ENCODE peak calls at places on chromosomes 3 and 15, in nine cellular contexts. M is HCT116; W is stomach; N is testis; Y is CD8-positive, alpha-beta T cell; O is body of pancreas; K is hepatocyte; G is astrocyte; Z is sigmoid colon. J is an unnamed sample. For H3K4me1 and H3K27me3, the result is how much of the 10 kb centered on the place peaks cover.

GRCh38 chr3:59212128-59212764 is 162.4 kb upstream of the CFAP20DC start:
- DNase-seq in O (no peak), Y (no peak), Z (no peak), W (no peak), N (no peak), K (peak), M (peak), G (peak), J (no peak)

GRCh38 chr3:122918576-122919290 is 108.8 kb downstream of the SEMA5B start:
- DNase-seq in K (peak), M (no peak), Z (no peak), G (peak), O (no peak), W (no peak), N (no peak), Y (no peak), J (no peak)

GRCh38 chr3:62527484-62527883 is 154.1 kb upstream of the FEZF2 start:
- DNase-seq in K (no peak), O (no peak), M (no peak), G (peak), Y (no peak), Z (no peak), N (no peak), W (no peak), J (no peak)

GRCh38 chr3:18670755-18671154 is 245.6 kb upstream of the SATB1 start:
- DNase-seq in M (no peak), Z (no peak), Y (no peak), O (no peak), N (no peak), G (no peak), K (no peak), W (no peak), J (no peak)

GRCh38 chr15:100775581-100776185 is 103.9 kb upstream of the ALDH1A3 start:
- DNase-seq in N (no peak), M (no peak), K (no peak), G (no peak), O (no peak), Z (peak), Y (no peak), W (no peak), J (no peak)

GRCh38 chr3:67509471-67510075 is 144.8 kb downstream of the SUCLG2 start:
- DNase-seq in M (no peak), Y (no peak), K (no peak), G (peak), Z (no peak), N (no peak), W (no peak), O (no peak), J (no peak)

GRCh38 chr15:48800811-48801460 is 9.9 kb downstream of the CEP152 start:
- DNase-seq in K (peak), O (no peak), M (no peak), N (no peak), G (no peak), W (no peak), Y (no peak), Z (no peak), J (no peak)

GRCh38 chr3:101780661-101781060 is 1.6 kb downstream of the NXPE3 start:
- DNase-seq in W (no peak), K (peak), M (no peak), O (no peak), G (peak), Y (no peak), N (peak), Z (no peak), J (no peak)

GRCh38 chr15:50828610-50829206 is 63.2 kb upstream of the SPPL2A start:
- DNase-seq in K (peak), Y (no peak), G (peak), N (no peak), O (no peak), W (no peak), Z (no peak), M (peak), J (no peak)

GRCh38 chr3:24069045-24069444 is 124.0 kb downstream of the NR1D2 start:
- DNase-seq in G (no peak), M (no peak), N (no peak), K (peak), Y (no peak), O (no peak), W (no peak), Z (peak), J (no peak)

GRCh38 chr15:57398336-57398735 is 22.0 kb downstream of the CGNL1 start:
- DNase-seq in N (no peak), Z (no peak), Y (no peak), M (no peak), G (no peak), W (no peak), K (no peak), O (no peak), J (no peak)

GRCh38 chr3:165642761-165643432 is 194.3 kb downstream of the BCHE start:
- DNase-seq in O (peak), Y (no peak), N (no peak), K (peak), M (peak), G (peak), W (no peak), Z (peak), J (no peak)

GRCh38 chr3:18870642-18871041 is 277.7 kb upstream of the KCNH8 start:
- DNase-seq in K (no peak), N (no peak), M (no peak), O (no peak), Z (no peak), Y (no peak), G (no peak), W (no peak), J (no peak)

GRCh38 chr3:160331127-160331937 is 67.7 kb downstream of the IFT80 start:
- DNase-seq in M (peak), K (peak), Y (no peak), O (no peak), G (peak), W (no peak), N (no peak), Z (no peak), J (no peak)

DNA sequence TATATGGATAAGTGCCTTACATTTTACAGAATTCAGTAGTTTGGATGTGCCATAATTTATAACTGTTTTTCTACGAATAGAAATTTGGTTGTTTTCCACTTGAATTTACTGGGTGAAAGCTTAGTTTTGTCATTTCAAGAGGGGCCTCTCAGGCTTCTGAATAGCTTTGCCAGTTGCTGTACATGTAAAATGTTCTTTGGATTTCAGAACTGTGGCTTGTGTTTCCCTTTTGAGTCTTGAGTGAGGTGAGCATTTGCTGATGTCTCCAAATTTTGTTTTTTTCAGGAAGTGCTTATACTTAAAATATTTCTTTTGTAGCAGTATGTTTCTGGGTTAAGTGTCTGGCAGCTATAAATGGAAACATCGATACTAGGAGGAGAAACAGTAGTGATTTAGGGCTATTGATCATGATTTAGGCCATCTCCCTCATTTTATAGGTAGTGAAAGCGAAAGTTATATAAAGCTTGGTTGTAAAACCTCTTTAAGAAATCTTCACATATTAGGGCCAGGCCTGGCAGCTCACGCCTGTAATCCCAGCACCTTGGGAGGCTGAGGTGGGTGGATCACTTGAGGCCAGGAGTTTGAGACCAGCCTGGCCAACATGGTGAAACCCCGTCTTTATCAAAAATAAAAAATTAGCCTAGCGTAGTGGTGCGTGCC is 9.2 kb upstream of the TRAK1 start:
- DNase-seq in K (no peak), G (no peak), Z (no peak), Y (no peak), M (no peak), N (no peak), O (no peak), W (no peak), J (no peak)
- H3K4me1 ChIP-seq in K (under half), G (under half), Z (half or more), Y (under half), M (half or more), N (under half), O (under half), W (half or more), J (under half)

DNA sequence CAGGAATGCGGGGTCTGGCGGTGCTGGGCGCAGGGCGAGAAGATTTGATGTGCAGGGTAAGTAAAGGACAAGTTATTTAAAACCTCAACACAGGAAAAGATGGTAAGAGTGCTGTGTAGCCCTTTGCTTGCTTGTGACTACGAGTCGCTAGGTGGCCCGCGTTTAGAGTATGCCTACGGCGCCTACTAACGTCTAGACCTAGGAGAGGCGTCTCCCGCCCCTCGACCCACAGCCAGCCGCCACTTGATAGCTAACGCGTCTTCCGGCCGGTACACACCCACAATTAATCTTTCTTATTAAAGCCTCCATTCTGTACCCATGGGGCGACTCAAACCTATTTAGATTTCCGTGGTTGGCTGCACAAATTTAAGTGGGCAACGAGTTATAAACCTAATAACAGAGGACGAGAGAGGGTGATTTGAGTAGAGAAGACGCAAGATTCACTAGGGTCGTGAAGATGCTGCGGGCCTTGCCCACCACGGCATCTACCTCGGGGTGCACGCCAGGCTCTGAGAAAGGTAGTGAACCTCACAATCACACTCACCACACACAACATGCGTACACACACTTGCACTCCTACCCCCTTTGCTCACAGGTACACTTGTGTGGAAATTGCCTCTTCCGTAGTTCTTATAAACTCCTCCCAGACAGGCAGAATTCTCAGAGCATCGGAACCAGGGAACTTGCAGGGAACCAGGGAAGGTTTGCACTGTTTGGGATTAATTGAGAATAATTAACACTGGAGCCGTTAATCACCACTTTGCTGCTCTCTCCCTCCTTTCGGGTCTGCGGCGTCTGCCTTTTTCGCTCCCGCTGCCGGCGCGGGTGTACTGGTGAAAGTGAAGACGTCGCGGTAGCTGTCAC is 12.1 kb downstream of the SOX2 start:
- DNase-seq in O (no peak), G (no peak), Y (no peak), M (no peak), K (no peak), N (no peak), W (no peak), Z (no peak), J (no peak)
- H3K4me3 ChIP-seq in O (no peak), G (peak), Y (no peak), M (no peak), K (no peak), N (no peak), W (no peak), Z (no peak), J (no peak)

GRCh38 chr15:88255109-88255495 is 1.4 kb downstream of the NTRK3 start:
- DNase-seq in O (no peak), K (no peak), Y (no peak), G (no peak), W (no peak), M (no peak), N (no peak), Z (no peak), J (no peak)

GRCh38 chr15:88258021-88258641 is 1.6 kb upstream of the NTRK3 start:
- DNase-seq in G (no peak), N (peak), W (no peak), Z (no peak), K (peak), O (no peak), M (peak), Y (no peak), J (no peak)

GRCh38 chr15:88255496-88256171 is 905 bp downstream of the NTRK3 start:
- DNase-seq in Y (no peak), O (no peak), G (peak), Z (no peak), W (no peak), K (peak), M (no peak), N (peak), J (no peak)

GRCh38 chr15:88256261-88257230 is at the start of gene NTRK3:
- DNase-seq in O (no peak), M (no peak), K (peak), N (peak), W (no peak), Y (no peak), G (peak), Z (no peak), J (no peak)

GRCh38 chr15:88257311-88257901 is 867 bp upstream of the NTRK3 start:
- DNase-seq in W (no peak), M (no peak), N (no peak), K (peak), G (no peak), Y (no peak), O (no peak), Z (no peak), J (no peak)
- H3K27me3 ChIP-seq in W (half or more), M (under half), N (under half), K (half or more), G (under half), Y (under half), O (under half), Z (half or more), J (under half)

DNA sequence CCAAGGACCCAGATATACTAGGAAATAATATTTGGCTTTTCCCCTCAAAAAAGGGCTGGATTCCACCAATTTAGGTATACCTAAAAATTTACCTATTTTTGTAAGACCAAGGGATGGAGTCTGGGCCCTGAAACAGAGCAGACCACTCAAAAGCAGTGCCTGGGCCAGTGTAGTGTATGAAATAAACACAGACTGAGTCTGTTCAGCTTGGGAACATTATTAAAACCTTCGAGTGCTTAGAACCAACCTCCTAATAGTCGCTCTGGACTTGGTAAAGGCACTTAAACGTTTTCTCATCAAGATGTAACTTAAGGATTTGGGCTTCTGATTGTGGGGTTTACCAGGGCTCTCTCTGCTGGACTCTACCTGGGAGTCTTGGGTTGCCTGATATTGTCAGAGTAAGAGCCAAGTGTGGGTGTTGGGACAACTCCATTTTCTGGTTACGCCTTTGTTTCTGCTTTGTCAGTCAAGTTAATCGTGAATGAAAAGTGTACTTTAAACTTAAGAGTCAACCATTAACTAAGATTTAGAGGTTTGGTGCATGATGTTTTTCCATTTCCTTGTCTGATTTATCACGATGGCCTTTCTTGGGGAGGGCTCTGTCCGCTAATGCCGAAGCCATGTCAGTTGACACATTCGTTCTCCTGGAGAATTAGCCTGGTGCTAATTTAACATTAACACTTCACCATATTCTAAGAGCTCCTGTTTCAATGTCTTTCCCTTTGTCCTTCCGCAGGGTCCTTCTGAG is 221.0 kb upstream of the TPM1 start:
- DNase-seq in M (no peak), N (no peak), Z (no peak), W (peak), K (peak), O (peak), G (no peak), Y (no peak), J (no peak)
- H3K4me1 ChIP-seq in M (under half), N (under half), Z (under half), W (under half), K (under half), O (under half), G (under half), Y (under half), J (under half)

GRCh38 chr3:142628806-142629205 is 32.6 kb downstream of the PLS1 start:
- DNase-seq in O (no peak), M (no peak), K (no peak), Z (no peak), Y (no peak), N (no peak), W (no peak), G (no peak), J (no peak)
- H3K4me3 ChIP-seq in O (no peak), M (no peak), K (no peak), Z (no peak), Y (no peak), N (no peak), W (no peak), G (no peak), J (no peak)

GRCh38 chr15:65951007-65951406 is 81.7 kb downstream of the RAB11A start:
- DNase-seq in W (no peak), N (no peak), Y (no peak), K (no peak), O (no peak), M (no peak), Z (no peak), G (no peak), J (no peak)
- H3K27me3 ChIP-seq in W (under half), N (under half), Y (under half), K (under half), O (under half), M (under half), Z (under half), G (under half), J (under half)

GRCh38 chr15:85687329-85687728 is 107.4 kb downstream of the KLHL25 start:
- DNase-seq in G (no peak), K (no peak), N (no peak), O (no peak), W (no peak), Z (no peak), Y (no peak), M (no peak), J (no peak)

GRCh38 chr15:85690546-85691226 is 104.0 kb downstream of the KLHL25 start:
- DNase-seq in N (no peak), Y (no peak), O (no peak), W (no peak), M (no peak), G (no peak), Z (no peak), K (no peak), J (peak)

GRCh38 chr15:85691350-85692240 is 103.1 kb downstream of the KLHL25 start:
- DNase-seq in Y (no peak), M (no peak), W (peak), K (no peak), N (no peak), G (no peak), O (no peak), Z (no peak), J (no peak)

GRCh38 chr15:85688703-85689102 is 106.0 kb downstream of the KLHL25 start:
- DNase-seq in G (no peak), Z (no peak), N (no peak), O (no peak), W (no peak), M (no peak), Y (no peak), K (no peak), J (peak)

GRCh38 chr15:85689729-85690128 is 105.0 kb downstream of the KLHL25 start:
- DNase-seq in G (peak), K (peak), W (peak), Z (no peak), N (peak), O (no peak), M (no peak), Y (peak), J (peak)
- H3K4me1 ChIP-seq in G (under half), K (under half), W (half or more), Z (under half), N (under half), O (under half), M (under half), Y (half or more), J (under half)

DNA sequence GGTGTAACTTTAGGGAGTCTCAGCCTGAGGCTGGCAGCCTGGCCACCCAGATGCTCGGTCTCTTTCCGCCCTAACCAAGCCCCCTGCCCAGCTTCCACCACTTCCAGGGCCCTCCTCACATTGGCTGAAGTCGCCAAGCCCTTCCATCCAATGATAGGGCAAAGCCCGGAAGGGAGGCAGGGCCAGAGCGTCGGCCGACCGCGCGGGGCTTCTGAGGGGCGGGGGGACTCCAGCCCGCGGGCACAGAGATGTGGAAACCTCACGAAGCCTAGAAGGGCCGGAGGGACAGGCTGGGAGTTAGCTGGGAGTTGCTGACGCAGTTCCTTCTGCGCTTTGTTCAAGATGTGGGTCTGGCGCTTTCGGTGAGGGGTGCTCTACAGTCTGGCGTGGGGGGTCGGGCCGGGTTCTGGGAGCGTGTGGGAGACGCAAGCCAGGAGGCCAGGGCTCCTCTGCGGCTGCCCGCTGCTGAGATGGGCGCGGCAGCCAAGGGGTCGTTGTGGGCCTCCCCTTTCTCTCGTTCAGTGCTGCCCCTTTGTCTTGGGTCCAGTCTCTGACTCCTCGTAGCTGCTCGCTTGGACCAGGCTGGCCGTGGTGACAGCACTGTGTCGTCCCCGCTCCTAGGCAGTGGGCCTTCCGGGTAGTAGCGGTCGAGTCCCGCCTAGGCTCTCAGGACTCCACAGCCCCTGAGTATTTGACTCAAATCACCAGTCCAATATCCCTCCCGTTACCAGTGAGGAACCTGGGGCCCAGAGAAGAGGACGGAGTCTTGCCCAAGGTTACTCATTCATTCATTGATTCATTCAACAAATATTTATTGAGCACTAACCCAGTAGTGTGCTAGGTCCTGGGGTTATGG is at the start of gene ZNF660:
- DNase-seq in G (peak), W (peak), N (peak), Y (no peak), K (peak), Z (peak), O (peak), M (no peak), J (no peak)
- H3K4me3 ChIP-seq in G (peak), W (peak), N (peak), Y (peak), K (peak), Z (peak), O (peak), M (no peak), J (no peak)

DNA sequence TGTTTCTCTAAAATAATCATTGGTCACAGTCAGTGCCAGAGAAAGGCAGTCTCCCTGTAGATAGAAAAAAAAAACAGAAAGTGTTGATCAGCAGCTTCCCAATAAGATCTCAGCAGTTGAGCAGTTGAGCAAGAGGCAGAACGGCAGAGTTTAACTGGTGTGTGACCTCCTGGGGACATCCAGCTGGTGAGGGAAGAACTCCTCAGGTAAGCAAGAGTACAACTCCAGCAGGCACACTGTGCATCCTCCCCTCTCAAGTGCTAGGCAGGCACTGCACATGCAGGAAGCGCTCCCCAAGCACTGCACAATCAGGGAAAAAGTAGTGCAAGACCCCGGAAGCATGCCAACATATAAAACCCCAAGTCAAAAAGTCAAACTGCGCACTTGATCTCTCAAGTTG is 1287.2 kb downstream of the NSUN3 start:
- DNase-seq in Z (no peak), O (no peak), Y (no peak), K (no peak), G (no peak), M (no peak), W (no peak), N (no peak), J (no peak)
- H3K27me3 ChIP-seq in Z (under half), O (under half), Y (under half), K (under half), G (under half), M (under half), W (under half), N (under half), J (under half)